ENCODE peak calls at places on chromosome 3, in ten cellular contexts. O is SJSA1; K is hepatocyte; N is CD8-positive, alpha-beta T cell; X is CD8-positive, alpha-beta memory T cell; D is lower lobe of right lung; S is GM23248; J is astrocyte; R is Peyer's patch; P is psoas muscle. I is an unnamed sample. For H3K9me3, H3K4me1 and H3K27me3, the result is how much of the 10 kb centered on the place peaks cover.

GRCh38 chr3:132265008-132265407 is 52.2 kb upstream of the ACP3 start:
- DNase-seq in O (no peak), K (no peak), N (no peak), X (no peak), D (no peak), S (peak), J (no peak), R (no peak), P (no peak), I (no peak)

GRCh38 chr3:80556728-80557127 is 788.9 kb upstream of the ROBO1 start:
- DNase-seq in O (no peak), K (peak), N (no peak), X (no peak), D (no peak), S (peak), J (no peak), R (no peak), P (no peak), I (no peak)

GRCh38 chr3:133894334-133895207 is 1.1 kb downstream of the RAB6B start:
- DNase-seq in O (no peak), K (peak), N (no peak), X (no peak), D (peak), S (peak), J (no peak), R (no peak), P (no peak), I (no peak)

GRCh38 chr3:17040322-17040721 is 155.6 kb downstream of the PLCL2 start:
- DNase-seq in O (no peak), K (no peak), N (no peak), X (no peak), D (no peak), S (no peak), J (no peak), R (no peak), P (no peak), I (no peak)

GRCh38 chr3:25455316-25456232 is 27.5 kb downstream of the RARB start:
- DNase-seq in O (peak), K (no peak), N (no peak), X (no peak), D (no peak), S (peak), J (peak), R (no peak), P (peak), I (no peak)

GRCh38 chr3:155639462-155640055 is 105.3 kb downstream of the PLCH1 start:
- DNase-seq in O (no peak), K (no peak), N (no peak), X (no peak), D (no peak), S (no peak), J (no peak), R (no peak), P (no peak), I (no peak)

GRCh38 chr3:188469228-188469885 is 315.4 kb downstream of the LPP start:
- DNase-seq in O (peak), K (no peak), N (no peak), X (no peak), D (no peak), S (no peak), J (peak), R (no peak), P (no peak), I (no peak)

GRCh38 chr3:81650187-81650586 is 111.3 kb downstream of the GBE1 start:
- DNase-seq in O (no peak), K (no peak), N (no peak), X (no peak), D (no peak), S (no peak), J (no peak), R (no peak), P (no peak), I (no peak)

GRCh38 chr3:67109651-67110204 is 111.6 kb downstream of the KBTBD8 start:
- DNase-seq in O (peak), K (peak), N (no peak), X (peak), D (no peak), S (peak), J (peak), R (no peak), P (no peak), I (no peak)

GRCh38 chr3:61894988-61895935 is 333.9 kb downstream of the PTPRG start:
- DNase-seq in O (peak), K (peak), N (peak), X (peak), D (no peak), S (peak), J (peak), R (peak), P (no peak), I (peak)

GRCh38 chr3:34001022-34001421 is 202.6 kb downstream of the PDCD6IP start:
- DNase-seq in O (no peak), K (peak), N (no peak), X (no peak), D (no peak), S (no peak), J (no peak), R (no peak), P (no peak), I (no peak)

DNA sequence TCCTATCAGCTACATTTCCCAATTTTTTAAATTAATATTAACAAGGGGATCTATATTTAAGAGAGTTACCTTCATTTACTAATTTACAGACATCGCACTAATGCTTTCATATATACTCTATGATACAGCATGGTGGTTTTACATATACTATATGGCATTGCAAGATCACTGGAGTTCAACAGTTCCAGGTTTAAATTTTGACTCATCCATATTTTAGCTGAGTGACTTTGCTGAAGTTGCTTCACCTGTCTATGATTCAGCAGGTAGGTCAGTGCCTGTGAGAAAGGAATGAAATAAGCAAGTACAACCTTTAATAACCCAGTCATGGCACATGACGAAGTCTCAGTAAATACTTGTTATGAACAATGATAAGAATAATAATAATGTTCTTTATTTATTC is 211.1 kb downstream of the P3H2 start:
- DNase-seq in O (no peak), K (no peak), N (no peak), X (no peak), D (no peak), S (no peak), J (no peak), R (no peak), P (no peak), I (no peak)
- H3K9me3 ChIP-seq in O (under half), K (under half), N (under half), X (under half), D (under half), S (under half), J (under half), R (under half), P (under half), I (under half)

GRCh38 chr3:129616713-129617112 is 10.2 kb upstream of the PLXND1 start:
- DNase-seq in O (no peak), K (no peak), N (no peak), X (no peak), D (peak), S (peak), J (peak), R (no peak), P (peak), I (no peak)
- H3K4me1 ChIP-seq in O (under half), K (under half), N (under half), X (under half), D (half or more), S (under half), J (under half), R (under half), P (under half), I (under half)

GRCh38 chr3:185824051-185824466 is 783 bp downstream of the IGF2BP2 start:
- DNase-seq in O (no peak), K (no peak), N (no peak), X (no peak), D (peak), S (peak), J (no peak), R (peak), P (no peak), I (no peak)

GRCh38 chr3:185824467-185825378 is at the start of gene IGF2BP2:
- DNase-seq in O (peak), K (peak), N (peak), X (peak), D (peak), S (peak), J (peak), R (peak), P (peak), I (peak)

GRCh38 chr3:185825639-185826481 is 1.0 kb upstream of the IGF2BP2 start:
- DNase-seq in O (peak), K (peak), N (no peak), X (no peak), D (peak), S (peak), J (no peak), R (peak), P (peak), I (peak)

GRCh38 chr3:185823280-185824044 is 1.4 kb downstream of the IGF2BP2 start:
- DNase-seq in O (peak), K (peak), N (no peak), X (peak), D (peak), S (peak), J (no peak), R (peak), P (peak), I (no peak)

DNA sequence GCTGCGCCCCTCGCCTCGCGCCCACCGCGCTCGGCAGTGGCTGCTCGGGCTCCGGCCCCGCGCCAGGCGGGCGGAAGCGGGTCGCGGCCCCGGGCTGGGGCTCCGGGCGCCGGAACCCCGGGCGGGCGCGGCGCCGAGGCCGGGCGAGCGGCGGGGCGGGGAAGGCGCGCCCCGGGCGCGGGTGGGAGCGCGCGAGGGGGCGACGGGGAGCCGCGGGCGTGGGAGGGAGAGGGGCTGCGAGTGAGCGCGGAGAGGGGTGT is 467 bp upstream of the IGF2BP2 start:
- DNase-seq in O (no peak), K (peak), N (no peak), X (peak), D (no peak), S (no peak), J (no peak), R (no peak), P (no peak), I (no peak)
- H3K27me3 ChIP-seq in O (under half), K (under half), N (under half), X (under half), D (under half), S (under half), J (under half), R (under half), P (under half), I (under half)

DNA sequence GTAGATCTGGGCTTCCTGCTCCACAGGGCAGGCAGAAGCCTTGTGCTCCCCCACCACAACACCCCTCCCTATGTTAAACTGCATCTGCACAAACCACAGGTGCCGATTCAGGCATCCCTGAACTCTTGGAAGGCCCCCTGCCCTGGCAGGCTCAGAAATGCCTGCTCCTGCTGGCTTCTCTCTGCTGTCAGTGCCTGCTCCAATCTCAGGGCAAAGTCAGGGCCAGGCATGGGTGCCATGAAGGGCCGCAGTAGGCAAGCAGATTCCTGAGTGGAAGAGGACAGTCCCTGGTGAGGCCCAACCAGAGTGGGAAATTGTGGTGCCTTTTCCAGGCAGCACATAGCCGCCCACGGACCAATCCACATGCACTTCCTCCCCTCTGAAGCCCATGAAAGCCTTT is 13.6 kb downstream of the PRR20G start:
- DNase-seq in O (no peak), K (no peak), N (no peak), X (no peak), D (no peak), S (no peak), J (no peak), R (no peak), P (no peak), I (no peak)
- H3K9me3 ChIP-seq in O (under half), K (under half), N (under half), X (under half), D (under half), S (under half), J (under half), R (under half), P (under half), I (under half)

DNA sequence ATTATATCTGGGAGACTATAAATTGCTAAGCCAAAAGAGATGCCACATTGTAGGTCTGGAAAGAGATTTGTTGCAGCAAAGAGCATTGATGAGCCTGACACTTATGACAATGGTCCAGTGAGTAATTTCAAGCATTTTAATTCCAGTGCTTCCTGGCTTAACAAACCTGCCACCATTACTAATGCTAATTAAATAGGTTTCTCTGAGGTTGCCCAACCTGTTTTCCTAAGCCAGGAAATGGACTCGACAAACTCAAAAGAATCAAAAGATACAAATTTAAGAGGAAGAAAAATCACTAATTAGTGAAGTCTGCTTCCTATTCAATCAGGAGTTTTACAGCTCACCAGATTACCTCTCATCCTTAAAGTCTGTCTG is 36.7 kb upstream of the CTDSPL start:
- DNase-seq in O (no peak), K (no peak), N (no peak), X (no peak), D (no peak), S (no peak), J (no peak), R (no peak), P (no peak), I (no peak)
- H3K4me1 ChIP-seq in O (under half), K (under half), N (under half), X (under half), D (under half), S (under half), J (under half), R (under half), P (under half), I (under half)

GRCh38 chr3:151011427-151011826 is 38.9 kb upstream of the CLRN1 start:
- DNase-seq in O (no peak), K (no peak), N (no peak), X (no peak), D (no peak), S (peak), J (peak), R (no peak), P (no peak), I (no peak)

GRCh38 chr3:151012753-151013152 is 40.2 kb upstream of the CLRN1 start:
- DNase-seq in O (no peak), K (no peak), N (no peak), X (no peak), D (no peak), S (no peak), J (no peak), R (no peak), P (no peak), I (no peak)

GRCh38 chr3:151014619-151015018 is 42.1 kb upstream of the CLRN1 start:
- DNase-seq in O (no peak), K (peak), N (no peak), X (no peak), D (no peak), S (no peak), J (no peak), R (no peak), P (no peak), I (no peak)

GRCh38 chr3:151016421-151016820 is 43.9 kb upstream of the CLRN1 start:
- DNase-seq in O (no peak), K (no peak), N (no peak), X (no peak), D (no peak), S (peak), J (peak), R (no peak), P (no peak), I (no peak)

GRCh38 chr3:151015762-151016161 is 43.2 kb upstream of the CLRN1 start:
- DNase-seq in O (no peak), K (no peak), N (no peak), X (no peak), D (no peak), S (peak), J (no peak), R (no peak), P (no peak), I (no peak)
- H3K27me3 ChIP-seq in O (under half), K (under half), N (under half), X (under half), D (under half), S (under half), J (under half), R (under half), P (under half), I (under half)

GRCh38 chr3:193714523-193715137 is 121.6 kb downstream of the OPA1 start:
- DNase-seq in O (no peak), K (no peak), N (no peak), X (no peak), D (no peak), S (no peak), J (no peak), R (no peak), P (no peak), I (no peak)
- H3K9me3 ChIP-seq in O (under half), K (under half), N (under half), X (under half), D (under half), S (under half), J (under half), R (under half), P (under half), I (under half)

DNA sequence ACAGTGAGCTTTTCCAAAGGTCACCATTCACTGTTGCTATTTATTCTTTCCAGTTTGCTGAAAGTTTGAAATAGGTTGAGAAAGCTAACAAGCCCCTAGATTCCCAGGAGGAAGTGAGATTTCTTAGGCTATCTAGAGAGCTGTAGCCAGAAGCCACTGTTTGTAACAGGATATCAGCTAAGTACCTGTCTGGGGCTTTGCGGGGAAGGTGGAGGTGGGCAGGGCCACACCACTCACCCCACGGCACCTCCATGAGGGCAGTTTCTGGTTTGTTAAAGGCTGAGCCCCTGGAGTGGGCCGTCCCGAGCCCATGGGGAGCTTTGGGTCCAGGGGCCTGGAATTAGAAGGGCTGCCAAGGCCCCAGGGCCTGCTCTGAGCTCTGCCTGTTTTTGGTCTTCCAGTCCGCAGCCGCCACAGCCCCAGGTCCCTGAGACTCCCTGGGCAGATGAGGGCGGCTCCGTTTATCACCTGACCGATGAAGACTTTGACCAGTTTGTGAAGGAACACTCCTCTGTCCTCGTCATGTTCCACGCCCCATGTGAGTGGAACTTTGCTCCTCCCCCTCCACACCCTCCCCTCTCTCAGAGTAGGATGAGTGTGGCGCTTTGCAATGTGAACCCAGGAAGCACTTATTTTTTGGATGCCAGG is 63.4 kb downstream of the PDIA5 start:
- DNase-seq in O (no peak), K (peak), N (no peak), X (no peak), D (no peak), S (no peak), J (no peak), R (peak), P (no peak), I (no peak)
- H3K4me1 ChIP-seq in O (under half), K (under half), N (under half), X (under half), D (under half), S (under half), J (under half), R (under half), P (under half), I (under half)

GRCh38 chr3:138949002-138949418 is 2.0 kb downstream of the FOXL2NB start:
- DNase-seq in O (no peak), K (no peak), N (no peak), X (no peak), D (no peak), S (no peak), J (no peak), R (no peak), P (no peak), I (no peak)
- H3K27me3 ChIP-seq in O (half or more), K (half or more), N (under half), X (half or more), D (half or more), S (under half), J (half or more), R (under half), P (under half), I (half or more)